ENCODE peak calls at places on chromosomes 1 and 21, in ten cellular contexts. C is WTC11, Z is endothelial cell, Q is left lung, M is SK-N-SH, U is AG09309, T is GM12878, F is astrocyte, B is GM13977, G is neural crest cell. D is an unnamed sample.

GRCh38 chr1:44903261-44903660 is 60.2 kb upstream of the PTCH2 start:
- DNase-seq in C (no peak), Z (no peak), Q (no peak), M (no peak), U (no peak), T (no peak), F (no peak), B (no peak), G (no peak), D (peak; percentile 49)

GRCh38 chr1:18923721-18924610 is 21.6 kb upstream of the ALDH4A1 start:
- DNase-seq in C (no peak), Z (no peak), Q (no peak), M (peak; percentile 90), U (no peak), T (no peak), F (no peak), B (no peak), G (no peak), D (no peak)

GRCh38 chr1:109793486-109794318 is 30.0 kb upstream of the EPS8L3 start:
- DNase-seq in C (no peak), Z (no peak), Q (no peak), M (peak; percentile 58), U (peak; percentile 59), T (no peak), F (peak; percentile 94), B (no peak), G (no peak), D (peak; percentile 51)

GRCh38 chr1:37094302-37094701 is 60.0 kb upstream of the GRIK3 start:
- DNase-seq in C (no peak), Z (no peak), Q (no peak), M (no peak), U (no peak), T (peak; percentile 24), F (no peak), B (no peak), G (no peak), D (no peak)

GRCh38 chr21:44920694-44921604 is at the start of gene ITGB2:
- DNase-seq in C (no peak), Z (no peak), Q (peak; percentile 84), M (no peak), U (no peak), T (no peak), F (no peak), B (peak; percentile 71), G (no peak), D (no peak)

GRCh38 chr21:39612233-39613028 is at the start of gene B3GALT5:
- DNase-seq in C (peak; percentile 88), Z (peak; percentile 72), Q (no peak), M (peak; percentile 88), U (no peak), T (no peak), F (peak; percentile 60), B (no peak), G (peak; percentile 65), D (peak; percentile 33)

GRCh38 chr1:26225033-26225831 is 8.8 kb upstream of the CEP85 start:
- DNase-seq in C (peak; percentile 97), Z (peak; percentile 70), Q (peak; percentile 82), M (peak; percentile 87), U (no peak), T (no peak), F (peak; percentile 11), B (no peak), G (peak; percentile 63), D (peak; percentile 55)

GRCh38 chr1:227541796-227542152 is 21.6 kb upstream of the ZNF678 start:
- DNase-seq in C (no peak), Z (peak; percentile 23), Q (no peak), M (peak; percentile 75), U (no peak), T (no peak), F (peak; percentile 2), B (no peak), G (no peak), D (no peak)

DNA sequence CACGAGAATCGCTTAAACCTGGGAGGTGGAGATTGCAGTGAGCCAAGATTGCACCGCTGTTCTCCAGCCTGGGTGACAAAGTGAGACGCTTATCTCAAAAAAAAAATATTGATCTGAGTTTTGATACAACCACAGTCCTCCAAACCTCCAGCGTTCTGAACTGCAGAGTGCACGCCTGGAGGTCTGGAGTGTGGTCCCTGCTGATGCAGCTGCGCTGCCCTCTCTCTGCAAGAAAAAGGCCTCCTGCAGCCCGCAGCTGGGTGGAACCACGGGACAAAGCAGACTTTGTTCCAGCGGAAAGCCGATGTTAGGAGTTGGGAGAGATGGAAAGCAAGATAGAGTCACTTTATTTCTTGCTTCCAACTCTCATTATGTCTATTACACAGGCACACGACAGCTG is 144.9 kb upstream of the SOD1 start:
- DNase-seq in C (peak; percentile 50), Z (peak; percentile 21), Q (no peak), M (peak; percentile 78), U (no peak), T (no peak), F (peak; percentile 18), B (no peak), G (peak; percentile 43), D (no peak)
- TF ChIP-seq CTCF in C (no peak), Z (no peak), Q (no peak), M (peak; percentile 23), U (peak; percentile 5), T (no peak), F (no peak), B (no peak), G (peak; percentile 30), D (no peak)

GRCh38 chr1:224894915-224895314 is 34.6 kb upstream of the DNAH14 start:
- DNase-seq in C (no peak), Z (no peak), Q (no peak), M (peak; percentile 6), U (no peak), T (no peak), F (peak; percentile 19), B (no peak), G (no peak), D (no peak)
- TF ChIP-seq CTCF in C (peak; percentile 46), Z (no peak), Q (no peak), M (peak; percentile 40), U (peak; percentile 35), T (peak; percentile 20), F (peak; percentile 31), B (peak; percentile 19), G (peak; percentile 48), D (no peak)

GRCh38 chr1:219062161-219062560 is 111.5 kb upstream of the LYPLAL1 start:
- DNase-seq in C (no peak), Z (no peak), Q (no peak), M (no peak), U (peak; percentile 24), T (no peak), F (peak; percentile 27), B (no peak), G (no peak), D (no peak)

GRCh38 chr1:219066098-219066497 is 107.6 kb upstream of the LYPLAL1 start:
- DNase-seq in C (no peak), Z (no peak), Q (no peak), M (no peak), U (no peak), T (no peak), F (no peak), B (no peak), G (no peak), D (no peak)

GRCh38 chr1:219071209-219071608 is 102.5 kb upstream of the LYPLAL1 start:
- DNase-seq in C (no peak), Z (no peak), Q (no peak), M (no peak), U (no peak), T (no peak), F (no peak), B (no peak), G (no peak), D (no peak)

GRCh38 chr1:219067350-219067712 is 106.3 kb upstream of the LYPLAL1 start:
- DNase-seq in C (no peak), Z (no peak), Q (no peak), M (no peak), U (no peak), T (no peak), F (no peak), B (no peak), G (no peak), D (no peak)

GRCh38 chr1:219066631-219067349 is 106.9 kb upstream of the LYPLAL1 start:
- DNase-seq in C (no peak), Z (no peak), Q (no peak), M (peak; percentile 7), U (peak; percentile 46), T (no peak), F (peak; percentile 60), B (no peak), G (no peak), D (no peak)
- TF ChIP-seq CTCF in C (peak; percentile 18), Z (peak; percentile 69), Q (peak; percentile 63), M (peak; percentile 65), U (peak; percentile 45), T (peak; percentile 25), F (peak; percentile 61), B (peak; percentile 36), G (peak; percentile 66), D (no peak)

GRCh38 chr1:180916771-180917170 is 4.1 kb downstream of the KIAA1614 start:
- DNase-seq in C (no peak), Z (no peak), Q (no peak), M (peak; percentile 45), U (no peak), T (no peak), F (no peak), B (no peak), G (no peak), D (no peak)

GRCh38 chr1:180915426-180915965 is 2.8 kb downstream of the KIAA1614 start:
- DNase-seq in C (no peak), Z (no peak), Q (no peak), M (no peak), U (no peak), T (no peak), F (no peak), B (no peak), G (no peak), D (no peak)

GRCh38 chr1:180917306-180918065 is 4.8 kb downstream of the KIAA1614 start:
- DNase-seq in C (no peak), Z (no peak), Q (no peak), M (no peak), U (no peak), T (no peak), F (no peak), B (no peak), G (no peak), D (no peak)

GRCh38 chr1:180918519-180918918 is 5.8 kb downstream of the KIAA1614 start:
- DNase-seq in C (no peak), Z (no peak), Q (no peak), M (no peak), U (no peak), T (peak; percentile 11), F (no peak), B (no peak), G (no peak), D (no peak)

DNA sequence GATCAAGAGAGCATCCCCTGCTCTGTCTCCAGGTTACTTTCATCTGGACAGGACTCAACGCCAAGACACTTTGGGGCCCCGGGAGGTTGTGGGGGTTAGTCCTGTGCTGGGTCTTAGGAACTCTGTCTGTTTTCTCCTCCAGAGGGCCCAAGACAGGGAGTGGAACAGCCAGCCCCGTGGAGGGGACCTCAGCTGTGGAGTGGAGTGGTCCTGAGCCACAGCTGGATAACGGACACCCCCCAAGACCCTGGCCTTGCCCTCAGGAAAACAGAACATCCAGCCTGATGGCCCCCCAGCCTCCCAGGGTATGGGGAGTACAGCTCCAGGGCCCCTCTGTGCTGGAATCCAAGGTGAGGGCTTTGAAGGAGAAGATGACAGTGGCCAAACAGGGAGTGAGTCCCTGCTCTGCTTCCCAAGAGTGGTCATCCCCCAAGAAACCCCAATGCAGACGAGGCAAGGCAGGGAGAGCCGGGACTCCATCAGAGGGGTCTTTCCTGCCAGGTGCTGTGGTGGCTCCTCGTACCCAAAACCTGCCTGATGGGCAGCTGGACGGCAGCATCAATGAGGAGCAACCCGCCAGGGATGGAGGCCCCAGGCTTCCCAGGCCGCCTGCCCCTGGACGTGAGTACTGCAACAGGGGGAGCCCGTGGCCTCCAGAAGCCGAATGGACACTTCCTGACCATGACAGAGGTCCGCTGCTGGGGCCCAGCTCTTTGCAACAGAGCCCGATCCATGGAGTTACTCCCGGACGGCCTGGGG is 3.5 kb downstream of the KIAA1614 start:
- DNase-seq in C (no peak), Z (no peak), Q (no peak), M (no peak), U (no peak), T (no peak), F (no peak), B (no peak), G (no peak), D (no peak)
- TF ChIP-seq CTCF in C (no peak), Z (no peak), Q (no peak), M (no peak), U (no peak), T (no peak), F (no peak), B (no peak), G (no peak), D (no peak)